ENCODE peak calls at places on chromosomes 7 and 10, in seven cellular contexts. R is spleen, T is upper lobe of left lung, A is sigmoid colon, J is SK-N-SH, Z is endothelial cell of umbilical vein, L is prostate gland. V is an unnamed sample.

GRCh38 chr10:25758041-25758457 is 176.0 kb upstream of the MYO3A start:
- DNase-seq in R (no peak), T (no peak), A (no peak), J (peak; percentile 61), Z (no peak), L (no peak), V (no peak)

GRCh38 chr7:94129443-94130140 is 125.4 kb upstream of the BET1 start:
- DNase-seq in R (no peak), T (no peak), A (no peak), J (no peak), Z (peak; percentile 84), L (no peak), V (no peak)

GRCh38 chr7:26603631-26604030 is 260.8 kb downstream of the SKAP2 start:
- DNase-seq in R (no peak), T (no peak), A (no peak), J (no peak), Z (no peak), L (no peak), V (no peak)

GRCh38 chr10:43075612-43076003 is 1.3 kb upstream of the RET start:
- DNase-seq in R (no peak), T (peak; percentile 54), A (no peak), J (peak; percentile 75), Z (no peak), L (no peak), V (no peak)

GRCh38 chr10:28375399-28376354 is 72.8 kb upstream of the MPP7 start:
- DNase-seq in R (no peak), T (no peak), A (no peak), J (no peak), Z (no peak), L (peak; percentile 44), V (no peak)

GRCh38 chr10:125093199-125093841 is 67.0 kb downstream of the CTBP2 start:
- DNase-seq in R (peak; percentile 39), T (no peak), A (peak; percentile 84), J (peak; percentile 50), Z (peak; percentile 28), L (no peak), V (no peak)

GRCh38 chr7:23106491-23106800 is 861 bp downstream of the KLHL7 start:
- DNase-seq in R (no peak), T (no peak), A (no peak), J (peak; percentile 64), Z (no peak), L (peak; percentile 37), V (peak; percentile 26)

GRCh38 chr7:139441961-139442360 is 41.5 kb downstream of the KLRG2 start:
- DNase-seq in R (no peak), T (no peak), A (no peak), J (no peak), Z (no peak), L (peak; percentile 24), V (no peak)

GRCh38 chr7:38883706-38884105 is 25.3 kb downstream of the VPS41 start:
- DNase-seq in R (no peak), T (no peak), A (no peak), J (no peak), Z (no peak), L (no peak), V (no peak)

GRCh38 chr10:59635502-59636290 is 74.0 kb downstream of the SLC16A9 start:
- DNase-seq in R (no peak), T (no peak), A (no peak), J (no peak), Z (no peak), L (no peak), V (no peak)

GRCh38 chr7:107721286-107721685 is 22.7 kb upstream of the CBLL1 start:
- DNase-seq in R (no peak), T (no peak), A (no peak), J (no peak), Z (no peak), L (no peak), V (no peak)

GRCh38 chr7:111750878-111751277 is 188.6 kb upstream of the IMMP2L start:
- DNase-seq in R (no peak), T (no peak), A (no peak), J (no peak), Z (no peak), L (no peak), V (no peak)

GRCh38 chr10:73601486-73601921 is 10.4 kb upstream of the USP54 start:
- DNase-seq in R (no peak), T (no peak), A (no peak), J (no peak), Z (peak; percentile 69), L (peak; percentile 94), V (peak; percentile 57)

GRCh38 chr7:92731327-92732063 is 104.9 kb downstream of the CDK6 start:
- DNase-seq in R (no peak), T (no peak), A (no peak), J (no peak), Z (peak; percentile 75), L (no peak), V (no peak)

GRCh38 chr10:100817268-100817839 is 72.0 kb downstream of the PAX2 start:
- DNase-seq in R (no peak), T (no peak), A (peak; percentile 10), J (no peak), Z (no peak), L (no peak), V (no peak)

GRCh38 chr7:105776986-105777910 is 99.2 kb downstream of the ATXN7L1 start:
- DNase-seq in R (no peak), T (no peak), A (no peak), J (no peak), Z (no peak), L (no peak), V (no peak)

GRCh38 chr10:97407211-97407951 is 6.2 kb upstream of the RRP12 start:
- DNase-seq in R (peak; percentile 85), T (no peak), A (peak; percentile 76), J (peak; percentile 79), Z (peak; percentile 86), L (peak; percentile 61), V (peak; percentile 38)

GRCh38 chr7:65477326-65477725 is 103.7 kb downstream of the ZNF92 start:
- DNase-seq in R (no peak), T (no peak), A (no peak), J (peak; percentile 67), Z (no peak), L (no peak), V (no peak)

GRCh38 chr7:82319674-82320118 is 123.9 kb downstream of the CACNA2D1 start:
- DNase-seq in R (no peak), T (no peak), A (peak; percentile 91), J (peak; percentile 83), Z (peak; percentile 62), L (peak; percentile 71), V (no peak)

GRCh38 chr7:26515462-26515861 is 223.8 kb downstream of the SNX10 start:
- DNase-seq in R (no peak), T (no peak), A (no peak), J (peak; percentile 52), Z (no peak), L (peak; percentile 43), V (no peak)

GRCh38 chr7:150322114-150322832 is 882 bp upstream of the LRRC61 start:
- DNase-seq in R (no peak), T (no peak), A (no peak), J (no peak), Z (no peak), L (no peak), V (no peak)

GRCh38 chr10:35640951-35641429 is 1.1 kb downstream of the FZD8 start:
- DNase-seq in R (peak; percentile 85), T (peak; percentile 93), A (peak; percentile 82), J (peak; percentile 84), Z (peak; percentile 76), L (peak; percentile 37), V (peak; percentile 55)

GRCh38 chr10:680745-681144 is 8.7 kb downstream of the DIP2C start:
- DNase-seq in R (no peak), T (peak; percentile 30), A (no peak), J (no peak), Z (no peak), L (no peak), V (no peak)
- H3K4me3 ChIP-seq in R (no peak overlapping the region), T (no peak overlapping the region), A (no peak overlapping the region), J (no peak overlapping the region), Z (no peak overlapping the region), L (no peak overlapping the region), V (no peak overlapping the region)

GRCh38 chr7:74289018-74289659 is at the start of gene CLIP2:
- DNase-seq in R (peak; percentile 92), T (peak; percentile 96), A (peak; percentile 88), J (peak; percentile 99), Z (peak; percentile 67), L (peak; percentile 76), V (peak; percentile 62)
- TF ChIP-seq POLR2AphosphoS5 in R (peak; percentile 52), T (peak; percentile 16), A (peak; percentile 25), J (peak; percentile 62), Z (peak; percentile 85), L (no peak), V (no peak)

DNA sequence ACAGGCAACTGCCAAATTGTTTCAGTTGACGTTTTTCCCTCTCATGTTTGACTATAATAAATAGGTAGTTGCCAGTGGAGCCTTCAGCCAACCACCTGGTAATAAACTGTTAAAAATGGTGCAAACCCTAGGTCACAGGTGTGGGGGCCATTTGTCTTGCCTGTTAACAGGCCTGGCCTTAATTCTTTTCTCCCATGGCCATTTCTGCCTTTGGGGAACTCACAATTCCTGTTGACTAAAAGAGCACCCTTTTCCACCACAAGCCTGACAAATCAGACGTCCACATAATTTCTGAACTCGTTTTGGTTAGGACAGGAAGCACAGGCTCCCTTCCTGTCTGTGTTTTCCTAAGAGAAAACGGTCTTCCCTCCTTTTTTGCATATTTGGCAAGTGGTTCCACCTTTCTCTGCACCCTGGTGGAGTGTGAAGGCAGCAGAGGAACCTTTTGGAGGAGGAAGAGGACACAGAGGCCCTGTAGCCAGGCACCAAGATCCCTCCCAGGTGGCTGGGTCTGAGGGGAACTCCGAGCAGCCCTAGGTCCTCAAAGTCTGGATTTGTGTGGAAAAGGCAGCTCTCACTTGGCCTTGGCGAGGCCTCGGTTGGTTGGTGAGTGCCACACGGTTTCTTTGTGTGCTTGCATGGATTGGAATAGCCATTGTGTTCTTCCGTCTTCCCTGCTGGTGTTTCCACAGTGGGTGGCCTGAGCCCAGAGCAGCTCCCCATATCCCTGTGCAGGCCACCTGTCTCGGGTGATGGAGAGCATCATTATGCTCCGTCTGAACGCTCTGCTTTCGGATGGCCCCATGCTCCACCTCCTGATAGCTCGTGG is 4.0 kb downstream of the IKZF1 start:
- DNase-seq in R (no peak), T (no peak), A (peak; percentile 54), J (no peak), Z (no peak), L (no peak), V (no peak)
- H3K4me3 ChIP-seq in R (peak overlapping the region; percentile 59), T (peak overlapping the region; percentile 22), A (no peak overlapping the region), J (no peak overlapping the region), Z (no peak overlapping the region), L (no peak overlapping the region), V (no peak overlapping the region)

GRCh38 chr7:32893722-32894121 is 2.2 kb upstream of the KBTBD2 start:
- DNase-seq in R (no peak), T (no peak), A (no peak), J (no peak), Z (no peak), L (no peak), V (no peak)

GRCh38 chr7:32891046-32891799 is at the start of gene KBTBD2:
- DNase-seq in R (peak; percentile 98), T (peak; percentile 94), A (peak; percentile 92), J (peak; percentile 92), Z (peak; percentile 93), L (peak; percentile 76), V (peak; percentile 56)

GRCh38 chr7:32893225-32893560 is 1.6 kb upstream of the KBTBD2 start:
- DNase-seq in R (no peak), T (no peak), A (no peak), J (no peak), Z (no peak), L (no peak), V (no peak)

GRCh38 chr7:32891800-32892520 is 400 bp upstream of the KBTBD2 start:
- DNase-seq in R (peak; percentile 99), T (peak; percentile 97), A (peak; percentile 98), J (peak; percentile 96), Z (peak; percentile 96), L (peak; percentile 96), V (peak; percentile 96)

GRCh38 chr7:32892521-32893224 is 1.1 kb upstream of the KBTBD2 start:
- DNase-seq in R (peak; percentile 91), T (peak; percentile 85), A (peak; percentile 76), J (peak; percentile 51), Z (peak; percentile 91), L (peak; percentile 28), V (peak; percentile 58)
- TF ChIP-seq POLR2AphosphoS5 in R (no peak), T (no peak), A (peak; percentile 5), J (no peak), Z (no peak), L (no peak), V (no peak)